ENCODE peak calls at places on chromosomes 5 and 9, in ten cellular contexts. G is uterus, J is choroid plexus epithelial cell, L is psoas muscle, N is heart left ventricle, P is lower leg skin, O is HFF-Myc, K is D721Med, M is upper lobe of right lung, U is body of pancreas. V is an unnamed sample.

GRCh38 chr9:38289486-38290275 is 102.8 kb upstream of the ALDH1B1 start:
- DNase-seq in G (no peak), J (no peak), L (no peak), N (no peak), P (peak; percentile 46), O (no peak), K (no peak), M (no peak), U (no peak), V (no peak)

GRCh38 chr5:58074222-58074621 is 385.7 kb downstream of the PLK2 start:
- DNase-seq in G (no peak), J (no peak), L (no peak), N (no peak), P (no peak), O (no peak), K (no peak), M (no peak), U (no peak), V (no peak)

GRCh38 chr9:98794802-98795201 is 1.6 kb downstream of the ANKS6 start:
- DNase-seq in G (no peak), J (no peak), L (no peak), N (no peak), P (peak; percentile 68), O (no peak), K (no peak), M (no peak), U (no peak), V (no peak)

GRCh38 chr5:153516503-153516902 is 26.0 kb downstream of the GRIA1 start:
- DNase-seq in G (no peak), J (no peak), L (no peak), N (no peak), P (no peak), O (no peak), K (no peak), M (no peak), U (no peak), V (no peak)

GRCh38 chr5:179207470-179207869 is 137.8 kb downstream of the ADAMTS2 start:
- DNase-seq in G (no peak), J (no peak), L (no peak), N (no peak), P (no peak), O (no peak), K (no peak), M (no peak), U (no peak), V (no peak)

GRCh38 chr5:22242532-22242931 is 610.6 kb downstream of the CDH12 start:
- DNase-seq in G (no peak), J (no peak), L (no peak), N (no peak), P (no peak), O (no peak), K (no peak), M (no peak), U (no peak), V (no peak)

GRCh38 chr9:20835364-20836286 is 151.6 kb downstream of the FOCAD start:
- DNase-seq in G (no peak), J (peak; percentile 69), L (no peak), N (no peak), P (no peak), O (no peak), K (no peak), M (no peak), U (peak; percentile 18), V (no peak)

GRCh38 chr5:92332039-92332438 is 948.9 kb upstream of the ARRDC3 start:
- DNase-seq in G (no peak), J (no peak), L (no peak), N (no peak), P (no peak), O (no peak), K (no peak), M (no peak), U (no peak), V (no peak)

GRCh38 chr5:149283611-149284480 is 12.2 kb downstream of the AFAP1L1 start:
- DNase-seq in G (no peak), J (no peak), L (no peak), N (no peak), P (no peak), O (no peak), K (no peak), M (no peak), U (no peak), V (no peak)

GRCh38 chr9:120372040-120372439 is 207.9 kb downstream of the CDK5RAP2 start:
- DNase-seq in G (no peak), J (no peak), L (no peak), N (no peak), P (peak; percentile 65), O (no peak), K (no peak), M (no peak), U (no peak), V (no peak)

GRCh38 chr5:169151051-169151805 is 149.7 kb downstream of the SLIT3 start:
- DNase-seq in G (no peak), J (no peak), L (no peak), N (no peak), P (peak; percentile 73), O (no peak), K (no peak), M (no peak), U (no peak), V (no peak)

GRCh38 chr5:169150108-169150507 is 150.8 kb downstream of the SLIT3 start:
- DNase-seq in G (no peak), J (no peak), L (no peak), N (no peak), P (peak; percentile 5), O (no peak), K (no peak), M (no peak), U (no peak), V (no peak)

GRCh38 chr5:169148066-169148740 is 152.7 kb downstream of the SLIT3 start:
- DNase-seq in G (no peak), J (no peak), L (no peak), N (no peak), P (peak; percentile 43), O (no peak), K (no peak), M (no peak), U (no peak), V (no peak)

GRCh38 chr5:169147542-169147941 is 153.4 kb downstream of the SLIT3 start:
- DNase-seq in G (no peak), J (no peak), L (no peak), N (no peak), P (no peak), O (no peak), K (no peak), M (no peak), U (no peak), V (no peak)

DNA sequence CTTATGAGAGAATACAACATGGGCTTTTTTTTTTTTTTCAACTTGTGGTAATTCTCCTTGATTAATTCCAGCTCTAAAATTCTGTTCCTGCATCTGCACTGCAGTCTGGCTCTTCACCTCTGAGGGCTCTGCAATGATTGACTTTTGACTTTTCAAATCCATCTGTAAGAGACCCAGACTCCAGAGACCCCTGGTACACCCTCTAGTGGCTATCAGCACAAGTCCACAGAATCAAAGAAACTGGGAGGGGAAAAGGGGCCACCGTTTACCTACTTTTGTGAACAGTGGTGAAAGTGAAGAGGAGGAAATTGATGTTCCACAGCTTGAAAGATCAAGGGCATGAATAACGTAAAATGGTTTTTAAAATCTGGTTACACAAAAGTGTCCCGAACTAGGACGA is 151.6 kb downstream of the SLIT3 start:
- DNase-seq in G (no peak), J (no peak), L (no peak), N (no peak), P (peak; percentile 26), O (no peak), K (no peak), M (no peak), U (no peak), V (no peak)
- TF ChIP-seq CTCF in G (no peak), J (peak; percentile 29), L (no peak), N (peak; percentile 15), P (no peak), O (peak; percentile 44), K (peak; percentile 36), M (peak; percentile 8), U (no peak), V (peak; percentile 50)

DNA sequence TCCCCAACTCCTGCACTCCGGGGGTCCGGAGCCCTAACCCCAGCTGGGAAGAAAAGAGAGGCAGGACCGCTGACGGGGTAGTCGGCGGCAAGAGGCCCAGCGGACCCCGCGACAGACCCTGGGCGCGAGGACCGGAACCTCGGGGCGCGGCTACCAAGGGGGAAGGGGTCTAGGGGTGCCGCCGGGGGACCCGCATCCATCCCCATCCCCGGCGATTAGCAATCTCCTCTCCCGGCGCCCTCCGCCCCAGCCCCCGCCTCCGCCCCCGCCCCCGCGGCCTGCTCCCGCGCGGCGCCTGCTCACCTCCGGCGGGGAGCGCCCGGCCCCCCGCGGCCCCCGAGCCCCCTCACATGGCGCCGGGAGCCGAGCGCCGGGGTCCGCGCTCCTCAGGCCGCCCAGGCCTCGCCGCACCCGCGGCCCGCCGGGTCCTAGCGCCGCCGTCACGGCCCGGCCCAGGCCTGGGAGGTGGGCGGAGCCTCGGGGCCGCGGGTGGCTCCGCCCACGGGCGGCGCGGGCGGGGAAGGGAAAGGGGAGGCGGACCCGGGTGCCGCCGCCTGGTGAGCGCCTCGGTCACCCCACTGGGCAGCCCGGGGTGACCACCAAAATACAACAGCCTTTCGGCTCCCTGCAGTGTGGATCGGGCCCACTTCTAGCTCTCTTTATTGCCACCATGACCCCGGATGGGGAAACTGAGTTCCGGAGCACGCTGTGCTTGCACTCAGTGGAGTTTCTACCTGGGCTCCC is at the start of gene ST6GALNAC6:
- DNase-seq in G (peak; percentile 67), J (peak; percentile 77), L (peak; percentile 88), N (peak; percentile 81), P (peak; percentile 93), O (no peak), K (peak; percentile 79), M (peak; percentile 90), U (peak; percentile 75), V (no peak)
- TF ChIP-seq CTCF in G (no peak), J (no peak), L (no peak), N (no peak), P (no peak), O (no peak), K (no peak), M (no peak), U (peak; percentile 2), V (no peak)

DNA sequence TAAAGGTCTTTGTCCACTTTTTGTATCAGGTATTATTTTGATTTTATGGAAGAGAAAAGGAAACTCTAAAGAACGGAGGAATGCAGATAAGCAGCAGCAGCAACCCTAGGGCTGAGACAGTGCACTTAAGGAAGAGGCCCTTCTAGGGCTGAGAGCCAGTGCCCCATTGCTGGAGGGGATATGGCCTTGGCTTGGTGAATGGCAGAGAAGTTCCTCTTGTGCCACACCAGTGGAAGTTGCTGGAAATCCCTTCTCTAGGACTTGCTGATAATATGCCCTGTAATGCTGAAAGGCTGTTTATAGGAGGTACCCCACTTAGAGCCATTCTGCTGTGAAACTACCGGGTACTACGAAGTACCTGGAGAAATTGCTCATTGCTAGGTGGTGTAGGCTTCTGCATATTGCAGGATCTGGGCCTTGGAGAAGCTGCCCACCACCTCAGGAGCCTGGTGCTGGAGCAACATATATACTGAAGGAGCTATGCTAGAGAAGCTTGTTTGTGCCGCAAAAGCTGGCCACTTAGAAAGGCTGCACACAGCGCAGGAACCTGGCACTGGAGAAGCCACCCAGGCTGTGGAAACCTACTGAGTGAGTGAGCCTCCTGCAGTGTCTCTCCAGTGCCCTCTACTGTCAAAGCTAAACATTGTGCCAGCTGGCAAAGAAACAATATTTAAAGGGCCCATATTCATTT is 9.6 kb upstream of the UBTD2 start:
- DNase-seq in G (peak; percentile 58), J (peak; percentile 82), L (peak; percentile 71), N (peak; percentile 73), P (no peak), O (no peak), K (no peak), M (peak; percentile 71), U (peak; percentile 70), V (peak; percentile 47)
- TF ChIP-seq CTCF in G (peak; percentile 68), J (peak; percentile 90), L (peak; percentile 81), N (peak; percentile 78), P (peak; percentile 76), O (peak; percentile 88), K (peak; percentile 93), M (peak; percentile 87), U (peak; percentile 91), V (peak; percentile 86)

GRCh38 chr9:104608336-104608735 is 2.9 kb upstream of the OR13C2 start:
- DNase-seq in G (no peak), J (peak; percentile 16), L (no peak), N (no peak), P (no peak), O (no peak), K (no peak), M (no peak), U (no peak), V (no peak)
- TF ChIP-seq CTCF in G (no peak), J (no peak), L (no peak), N (no peak), P (no peak), O (no peak), K (peak; percentile 13), M (no peak), U (no peak), V (peak; percentile 10)